ENCODE peak calls at places on chromosomes 12 and 14, in ten cellular contexts. N, T, M, H, E, K, P, I, C and B are unnamed samples.

GRCh38 chr14:47674546-47675238 is 713 bp downstream of the MDGA2 start:
- DNase-seq in N (no peak), T (peak; percentile 63), M (no peak), H (no peak), E (no peak), K (no peak), P (no peak), I (no peak), C (peak; percentile 39), B (peak; percentile 2)

GRCh38 chr12:51678086-51678724 is 87.2 kb downstream of the SCN8A start:
- DNase-seq in N (peak; percentile 44), T (peak; percentile 90), M (peak; percentile 3), H (peak; percentile 70), E (peak; percentile 3), K (no peak), P (no peak), I (no peak), C (peak; percentile 45), B (peak; percentile 68)

GRCh38 chr12:67915335-67915851 is 73.9 kb upstream of the IFNG-AS1 start:
- DNase-seq in N (no peak), T (no peak), M (no peak), H (no peak), E (no peak), K (no peak), P (no peak), I (no peak), C (no peak), B (no peak)

GRCh38 chr14:74656964-74657363 is 44.9 kb upstream of the LTBP2 start:
- DNase-seq in N (no peak), T (no peak), M (no peak), H (no peak), E (no peak), K (peak; percentile 43), P (no peak), I (no peak), C (no peak), B (no peak)

GRCh38 chr12:62625238-62625637 is 158.6 kb downstream of the MON2 start:
- DNase-seq in N (peak; percentile 20), T (no peak), M (no peak), H (no peak), E (peak; percentile 81), K (no peak), P (no peak), I (no peak), C (no peak), B (peak; percentile 76)

GRCh38 chr14:78131616-78132015 is 38.6 kb upstream of the NRXN3 start:
- DNase-seq in N (no peak), T (no peak), M (no peak), H (no peak), E (no peak), K (no peak), P (no peak), I (no peak), C (no peak), B (no peak)

GRCh38 chr14:68908201-68908600 is 70.9 kb downstream of the ACTN1 start:
- DNase-seq in N (no peak), T (no peak), M (no peak), H (no peak), E (no peak), K (no peak), P (no peak), I (no peak), C (no peak), B (no peak)

GRCh38 chr12:58564721-58565120 is 355.6 kb downstream of the LRIG3 start:
- DNase-seq in N (peak; percentile 20), T (no peak), M (no peak), H (no peak), E (no peak), K (no peak), P (no peak), I (no peak), C (no peak), B (peak; percentile 55)

GRCh38 chr12:91954326-91954725 is 191.3 kb downstream of the BTG1 start:
- DNase-seq in N (no peak), T (no peak), M (no peak), H (peak; percentile 78), E (no peak), K (no peak), P (no peak), I (no peak), C (no peak), B (no peak)

GRCh38 chr12:32505546-32505945 is 106.2 kb downstream of the FGD4 start:
- DNase-seq in N (no peak), T (no peak), M (no peak), H (no peak), E (no peak), K (no peak), P (no peak), I (no peak), C (no peak), B (no peak)

GRCh38 chr12:94390130-94390485 is 69.6 kb downstream of the CEP83 start:
- DNase-seq in N (no peak), T (peak; percentile 11), M (no peak), H (no peak), E (no peak), K (no peak), P (no peak), I (no peak), C (no peak), B (no peak)

GRCh38 chr14:90714811-90715210 is 101.4 kb downstream of the TTC7B start:
- DNase-seq in N (peak; percentile 31), T (no peak), M (no peak), H (no peak), E (no peak), K (no peak), P (no peak), I (no peak), C (no peak), B (peak; percentile 45)

GRCh38 chr12:69524755-69525509 is 54.7 kb downstream of the FRS2 start:
- DNase-seq in N (no peak), T (no peak), M (no peak), H (no peak), E (no peak), K (no peak), P (no peak), I (no peak), C (no peak), B (peak; percentile 45)

GRCh38 chr12:107488666-107489065 is 196.9 kb upstream of the PWP1 start:
- DNase-seq in N (no peak), T (no peak), M (no peak), H (no peak), E (no peak), K (no peak), P (no peak), I (no peak), C (no peak), B (peak; percentile 69)

GRCh38 chr12:30794591-30795409 is 40.0 kb upstream of the CAPRIN2 start:
- DNase-seq in N (peak; percentile 95), T (peak; percentile 77), M (no peak), H (no peak), E (no peak), K (no peak), P (no peak), I (no peak), C (no peak), B (peak; percentile 91)

GRCh38 chr12:76545486-76545885 is 14.1 kb downstream of the OSBPL8 start:
- DNase-seq in N (no peak), T (no peak), M (no peak), H (no peak), E (no peak), K (no peak), P (no peak), I (no peak), C (no peak), B (no peak)

GRCh38 chr12:3252416-3252815 is 175.2 kb downstream of the TSPAN9 start:
- DNase-seq in N (no peak), T (no peak), M (no peak), H (peak; percentile 44), E (no peak), K (peak; percentile 98), P (peak; percentile 58), I (no peak), C (no peak), B (peak; percentile 68)

GRCh38 chr12:79127268-79127895 is 262.8 kb downstream of the SYT1 start:
- DNase-seq in N (peak; percentile 87), T (no peak), M (peak; percentile 15), H (no peak), E (peak; percentile 10), K (no peak), P (no peak), I (peak; percentile 7), C (no peak), B (peak; percentile 97)

GRCh38 chr12:14612895-14613294 is 45.2 kb upstream of the PLBD1 start:
- DNase-seq in N (no peak), T (no peak), M (no peak), H (no peak), E (no peak), K (no peak), P (no peak), I (no peak), C (no peak), B (no peak)
- H3K4me3 ChIP-seq in N (no peak overlapping the region), T (no peak overlapping the region), M (no peak overlapping the region), H (no peak overlapping the region), E (no peak overlapping the region), K (no peak overlapping the region), P (no peak overlapping the region), I (no peak overlapping the region), C (no peak overlapping the region), B (no peak overlapping the region)

DNA sequence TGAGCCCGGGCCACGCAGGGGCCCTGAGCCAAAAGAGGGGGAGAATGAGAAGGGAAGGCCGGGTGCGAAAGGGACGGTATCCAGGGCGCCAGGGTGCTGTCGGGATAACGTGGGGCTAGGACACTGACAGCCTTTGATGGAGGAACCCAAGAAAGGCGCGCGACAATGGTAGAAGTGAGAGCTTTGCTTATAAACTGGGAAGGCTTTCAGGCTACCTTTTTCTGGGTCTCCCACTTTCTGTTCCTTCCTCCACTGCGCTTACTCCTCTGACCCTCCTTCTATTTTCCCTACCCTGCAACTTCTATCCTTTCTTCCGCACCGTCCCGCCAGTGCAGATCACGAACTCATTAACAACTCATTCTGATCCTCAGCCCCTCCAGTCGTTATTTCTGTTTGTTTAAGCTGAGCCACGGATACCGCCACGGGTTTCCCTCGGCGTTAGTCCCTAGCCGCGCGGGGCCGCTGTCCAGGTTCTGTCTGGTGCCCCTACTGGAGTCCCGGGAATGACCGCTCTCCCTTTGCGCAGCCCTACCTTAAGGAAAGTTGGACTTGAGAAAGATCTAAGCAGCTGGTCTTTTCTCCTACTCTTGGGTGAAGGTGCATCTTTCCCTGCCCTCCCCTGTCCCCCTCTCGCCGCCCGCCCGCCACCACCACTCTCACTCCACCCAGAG is 3.0 kb downstream of the SSTR1 start:
- DNase-seq in N (no peak), T (peak; percentile 63), M (no peak), H (peak; percentile 33), E (no peak), K (no peak), P (no peak), I (no peak), C (no peak), B (peak; percentile 48)
- H3K4me3 ChIP-seq in N (peak overlapping the region; percentile 20), T (peak overlapping the region; percentile 51), M (no peak overlapping the region), H (no peak overlapping the region), E (no peak overlapping the region), K (peak overlapping the region; percentile 55), P (peak overlapping the region; percentile 46), I (peak overlapping the region; percentile 51), C (no peak overlapping the region), B (no peak overlapping the region)

GRCh38 chr12:48005750-48006021 is 1.4 kb upstream of the COL2A1 start:
- DNase-seq in N (no peak), T (no peak), M (no peak), H (no peak), E (no peak), K (no peak), P (no peak), I (no peak), C (no peak), B (no peak)
- H3K4me3 ChIP-seq in N (no peak overlapping the region), T (peak overlapping the region; percentile 79), M (no peak overlapping the region), H (no peak overlapping the region), E (no peak overlapping the region), K (no peak overlapping the region), P (no peak overlapping the region), I (no peak overlapping the region), C (no peak overlapping the region), B (no peak overlapping the region)

GRCh38 chr14:50501642-50502041 is 30.7 kb downstream of the MAP4K5 start:
- DNase-seq in N (peak; percentile 68), T (no peak), M (no peak), H (no peak), E (no peak), K (no peak), P (no peak), I (no peak), C (no peak), B (peak; percentile 86)
- H3K4me3 ChIP-seq in N (no peak overlapping the region), T (no peak overlapping the region), M (no peak overlapping the region), H (no peak overlapping the region), E (no peak overlapping the region), K (no peak overlapping the region), P (no peak overlapping the region), I (no peak overlapping the region), C (no peak overlapping the region), B (no peak overlapping the region)